ENCODE peak calls at places on chromosomes 16 and 17, in six cellular contexts. One of them, this sample, is unnamed. For H3K4me1, the result is how much of the 10 kb centered on the place peaks cover.

GRCh38 chr17:76751416-76751993 is 13.6 kb downstream of the MFSD11 start:
- DNase-seq in effector memory CD4-positive, alpha-beta T cell: no peak
- DNase-seq in H1: no peak
- DNase-seq in DND-41: no peak
- DNase-seq in A549: no peak
- DNase-seq in PC-9: no peak
- DNase-seq in this sample: no peak

GRCh38 chr17:10162034-10162433 is 36.4 kb downstream of the GAS7 start:
- DNase-seq in effector memory CD4-positive, alpha-beta T cell: no peak
- DNase-seq in H1: no peak
- DNase-seq in DND-41: no peak
- DNase-seq in A549: no peak
- DNase-seq in PC-9: no peak
- DNase-seq in this sample: no peak

GRCh38 chr17:74413491-74413890 is 18.4 kb upstream of the GPRC5C start:
- DNase-seq in effector memory CD4-positive, alpha-beta T cell: no peak
- DNase-seq in H1: no peak
- DNase-seq in DND-41: no peak
- DNase-seq in A549: no peak
- DNase-seq in PC-9: no peak
- DNase-seq in this sample: no peak

GRCh38 chr16:65343556-65343955 is 221.7 kb upstream of the CDH11 start:
- DNase-seq in effector memory CD4-positive, alpha-beta T cell: no peak
- DNase-seq in H1: no peak
- DNase-seq in DND-41: no peak
- DNase-seq in A549: no peak
- DNase-seq in PC-9: no peak
- DNase-seq in this sample: no peak

GRCh38 chr16:89360760-89361435 is 129.5 kb downstream of the ANKRD11 start:
- DNase-seq in effector memory CD4-positive, alpha-beta T cell: peak
- DNase-seq in H1: no peak
- DNase-seq in DND-41: peak
- DNase-seq in A549: no peak
- DNase-seq in PC-9: no peak
- DNase-seq in this sample: no peak

GRCh38 chr16:67544329-67544841 is 15.8 kb downstream of the RIPOR1 start:
- DNase-seq in effector memory CD4-positive, alpha-beta T cell: no peak
- DNase-seq in H1: no peak
- DNase-seq in DND-41: no peak
- DNase-seq in A549: no peak
- DNase-seq in PC-9: no peak
- DNase-seq in this sample: no peak

GRCh38 chr16:55021595-55022475 is 91.2 kb downstream of the IRX5 start:
- DNase-seq in effector memory CD4-positive, alpha-beta T cell: no peak
- DNase-seq in H1: peak
- DNase-seq in DND-41: peak
- DNase-seq in A549: peak
- DNase-seq in PC-9: no peak
- DNase-seq in this sample: no peak

GRCh38 chr16:12147681-12148479 is 171.3 kb downstream of the SNX29 start:
- DNase-seq in effector memory CD4-positive, alpha-beta T cell: no peak
- DNase-seq in H1: peak
- DNase-seq in DND-41: peak
- DNase-seq in A549: no peak
- DNase-seq in PC-9: no peak
- DNase-seq in this sample: no peak

GRCh38 chr16:20178297-20178696 is 104.6 kb upstream of the GPR139 start:
- DNase-seq in effector memory CD4-positive, alpha-beta T cell: no peak
- DNase-seq in H1: peak
- DNase-seq in DND-41: no peak
- DNase-seq in A549: no peak
- DNase-seq in PC-9: no peak
- DNase-seq in this sample: no peak

GRCh38 chr17:75639771-75640555 is 6.7 kb downstream of the SMIM5 start:
- DNase-seq in effector memory CD4-positive, alpha-beta T cell: no peak
- DNase-seq in H1: no peak
- DNase-seq in DND-41: no peak
- DNase-seq in A549: no peak
- DNase-seq in PC-9: peak
- DNase-seq in this sample: no peak

GRCh38 chr17:75641343-75641742 is 8.1 kb downstream of the SMIM5 start:
- DNase-seq in effector memory CD4-positive, alpha-beta T cell: no peak
- DNase-seq in H1: no peak
- DNase-seq in DND-41: no peak
- DNase-seq in A549: no peak
- DNase-seq in PC-9: no peak
- DNase-seq in this sample: no peak

GRCh38 chr17:75643033-75644017 is 10.1 kb downstream of the SMIM5 start:
- DNase-seq in effector memory CD4-positive, alpha-beta T cell: no peak
- DNase-seq in H1: peak
- DNase-seq in DND-41: no peak
- DNase-seq in A549: no peak
- DNase-seq in PC-9: peak
- DNase-seq in this sample: no peak

GRCh38 chr17:75640556-75641119 is 7.4 kb downstream of the SMIM5 start:
- DNase-seq in effector memory CD4-positive, alpha-beta T cell: no peak
- DNase-seq in H1: no peak
- DNase-seq in DND-41: no peak
- DNase-seq in A549: no peak
- DNase-seq in PC-9: no peak
- DNase-seq in this sample: no peak

GRCh38 chr17:75642221-75643032 is 9.2 kb downstream of the SMIM5 start:
- DNase-seq in effector memory CD4-positive, alpha-beta T cell: no peak
- DNase-seq in H1: no peak
- DNase-seq in DND-41: no peak
- DNase-seq in A549: no peak
- DNase-seq in PC-9: peak
- DNase-seq in this sample: no peak
- H3K27ac ChIP-seq in effector memory CD4-positive, alpha-beta T cell: no peak
- H3K27ac ChIP-seq in H1: peak
- H3K27ac ChIP-seq in DND-41: no peak
- H3K27ac ChIP-seq in A549: peak
- H3K27ac ChIP-seq in PC-9: peak
- H3K27ac ChIP-seq in this sample: no peak

DNA sequence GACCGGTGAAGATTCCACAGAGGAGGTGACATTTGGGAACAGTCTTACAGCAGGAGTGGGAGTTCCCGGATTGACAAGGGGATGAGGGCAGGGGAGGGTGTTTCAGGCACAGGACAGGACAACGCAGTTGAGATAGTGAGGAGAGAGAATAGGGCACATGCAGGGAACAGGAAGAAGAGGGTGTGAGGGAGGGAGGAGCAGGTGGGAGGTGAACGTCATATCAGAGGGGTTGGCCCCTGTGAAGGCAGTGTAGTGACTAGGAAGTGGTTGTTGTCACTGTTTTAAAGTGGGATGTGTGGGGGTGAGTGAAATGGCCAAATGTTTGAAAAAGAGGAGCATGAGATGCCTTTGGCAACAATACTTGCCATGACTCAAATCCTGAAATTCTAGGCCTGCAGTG is 12.2 kb downstream of the PRKCB start:
- DNase-seq in effector memory CD4-positive, alpha-beta T cell: peak
- DNase-seq in H1: no peak
- DNase-seq in DND-41: peak
- DNase-seq in A549: no peak
- DNase-seq in PC-9: no peak
- DNase-seq in this sample: no peak
- H3K4me1 ChIP-seq in effector memory CD4-positive, alpha-beta T cell: under half
- H3K4me1 ChIP-seq in H1: under half
- H3K4me1 ChIP-seq in DND-41: under half
- H3K4me1 ChIP-seq in A549: under half
- H3K4me1 ChIP-seq in PC-9: under half
- H3K4me1 ChIP-seq in this sample: under half

GRCh38 chr17:72115789-72116520 is 4.9 kb upstream of the SOX9 start:
- DNase-seq in effector memory CD4-positive, alpha-beta T cell: no peak
- DNase-seq in H1: peak
- DNase-seq in DND-41: no peak
- DNase-seq in A549: no peak
- DNase-seq in PC-9: no peak
- DNase-seq in this sample: no peak
- H3K4me3 ChIP-seq in effector memory CD4-positive, alpha-beta T cell: no peak
- H3K4me3 ChIP-seq in H1: peak
- H3K4me3 ChIP-seq in DND-41: no peak
- H3K4me3 ChIP-seq in A549: no peak
- H3K4me3 ChIP-seq in PC-9: no peak
- H3K4me3 ChIP-seq in this sample: no peak

DNA sequence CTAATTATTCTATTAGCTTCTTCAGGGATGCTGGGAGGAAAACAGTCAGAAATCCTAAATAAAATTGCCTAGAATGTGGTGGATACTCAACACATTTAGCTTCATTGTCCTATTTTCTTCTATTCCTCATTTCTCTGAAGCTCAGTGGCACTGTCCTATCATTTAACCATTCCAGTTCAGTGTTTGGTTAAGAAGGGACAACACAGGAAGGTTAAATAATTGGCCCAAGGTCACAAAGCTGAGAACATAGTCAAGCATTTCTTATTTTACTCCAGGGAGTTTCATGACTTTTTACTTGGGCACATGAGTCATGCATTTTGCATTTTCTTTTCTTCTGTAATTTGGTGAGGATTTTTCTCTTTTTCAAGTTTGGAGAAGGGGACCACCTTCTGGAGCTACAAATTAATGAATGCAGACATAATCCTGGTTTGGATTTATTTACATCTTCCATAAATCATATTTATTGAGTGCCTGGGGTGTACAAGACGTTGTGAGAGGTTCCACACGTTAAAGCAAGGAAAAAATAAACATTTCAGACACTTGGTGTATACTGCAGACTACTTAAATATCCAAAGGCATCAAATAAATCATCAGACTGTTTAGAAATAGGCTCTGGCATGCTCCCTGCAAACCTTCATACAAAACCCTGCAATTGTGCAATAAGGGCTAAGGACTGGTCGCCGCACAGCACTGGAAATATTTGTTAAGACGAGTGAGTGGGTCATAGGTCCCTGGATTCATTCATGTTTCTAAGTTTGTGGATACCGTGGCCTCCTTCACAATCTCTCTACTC is 263.9 kb downstream of the MAF start:
- DNase-seq in effector memory CD4-positive, alpha-beta T cell: no peak
- DNase-seq in H1: no peak
- DNase-seq in DND-41: no peak
- DNase-seq in A549: no peak
- DNase-seq in PC-9: no peak
- DNase-seq in this sample: peak
- H3K27ac ChIP-seq in effector memory CD4-positive, alpha-beta T cell: no peak
- H3K27ac ChIP-seq in H1: no peak
- H3K27ac ChIP-seq in DND-41: no peak
- H3K27ac ChIP-seq in A549: no peak
- H3K27ac ChIP-seq in PC-9: no peak
- H3K27ac ChIP-seq in this sample: no peak

GRCh38 chr16:85302018-85302847 is 190.0 kb upstream of the CIBAR2 start:
- DNase-seq in effector memory CD4-positive, alpha-beta T cell: no peak
- DNase-seq in H1: no peak
- DNase-seq in DND-41: no peak
- DNase-seq in A549: no peak
- DNase-seq in PC-9: no peak
- DNase-seq in this sample: peak
- H3K4me1 ChIP-seq in effector memory CD4-positive, alpha-beta T cell: under half
- H3K4me1 ChIP-seq in H1: under half
- H3K4me1 ChIP-seq in DND-41: under half
- H3K4me1 ChIP-seq in A549: under half
- H3K4me1 ChIP-seq in PC-9: under half
- H3K4me1 ChIP-seq in this sample: under half

This sample was measured in uterus.